ENCODE peak calls at places on chromosomes 7 and 10, in five cellular contexts. B, P, S, R and E are unnamed samples.

GRCh38 chr7:129907122-129907741 is 45.5 kb downstream of the UBE2H start:
- DNase-seq in P (no peak), B (no peak), R (no peak), S (no peak), E (no peak)

GRCh38 chr10:111323567-111323966 is 246.7 kb downstream of the ADRA2A start:
- DNase-seq in B (no peak), R (no peak), S (no peak), P (no peak), E (no peak)

GRCh38 chr10:112956631-112957350 is 6.7 kb downstream of the TCF7L2 start:
- DNase-seq in S (no peak), R (no peak), B (no peak), P (peak; percentile 19), E (no peak)

GRCh38 chr7:95772771-95773581 is 622 bp downstream of the DYNC1I1 start:
- DNase-seq in R (no peak), S (peak; percentile 30), B (no peak), P (peak; percentile 71), E (peak; percentile 20)

GRCh38 chr7:34041716-34042115 is 136.4 kb downstream of the BMPER start:
- DNase-seq in P (no peak), S (no peak), R (no peak), B (no peak), E (no peak)

GRCh38 chr10:112562122-112562521 is 115.1 kb downstream of the VTI1A start:
- DNase-seq in R (no peak), S (no peak), B (no peak), P (no peak), E (no peak)

GRCh38 chr7:66952343-66953043 is 31.5 kb downstream of the TMEM248 start:
- DNase-seq in R (no peak), P (peak; percentile 48), S (no peak), B (no peak), E (no peak)

GRCh38 chr10:91251430-91252056 is 31.1 kb downstream of the PCGF5 start:
- DNase-seq in B (peak; percentile 23), P (peak; percentile 67), S (peak; percentile 44), R (peak; percentile 45), E (peak; percentile 45)

GRCh38 chr7:80858141-80858903 is 60.5 kb downstream of the SEMA3C start:
- DNase-seq in P (no peak), S (no peak), B (no peak), R (no peak), E (no peak)

GRCh38 chr10:49556723-49557122 is 17.8 kb upstream of the ERCC6 start:
- DNase-seq in P (no peak), R (no peak), B (no peak), S (no peak), E (no peak)

GRCh38 chr7:5232485-5232837 is 42.4 kb downstream of the WIPI2 start:
- DNase-seq in S (no peak), R (no peak), B (no peak), P (no peak), E (no peak)

GRCh38 chr10:126538439-126539140 is 131.9 kb downstream of the C10orf90 start:
- DNase-seq in P (no peak), B (no peak), R (no peak), S (no peak), E (no peak)

DNA sequence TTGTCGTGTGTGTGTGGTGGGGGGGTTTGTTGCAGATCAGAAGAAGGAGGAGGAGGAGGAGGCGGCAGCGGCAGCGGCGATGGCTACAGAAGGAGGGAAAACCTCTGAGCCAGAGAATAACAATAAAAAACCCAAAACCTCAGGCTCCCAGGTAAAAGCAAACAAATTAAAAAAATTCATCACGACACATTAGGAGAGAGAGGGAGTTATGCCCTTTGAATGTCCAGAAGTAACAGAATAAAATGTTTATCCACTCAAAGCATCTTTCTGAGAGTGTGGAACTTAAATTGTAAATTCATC is 709 bp downstream of the SP4 start:
- DNase-seq in S (no peak), B (no peak), P (no peak), R (no peak), E (no peak)
- H3K4me1 ChIP-seq in S (peaks cover 4% of the 10 kb centered on the region), B (peaks cover 13% of the 10 kb centered on the region), P (peaks cover 57% of the 10 kb centered on the region), R (peaks cover 17% of the 10 kb centered on the region), E (no peaks in the 10 kb centered on the region)

DNA sequence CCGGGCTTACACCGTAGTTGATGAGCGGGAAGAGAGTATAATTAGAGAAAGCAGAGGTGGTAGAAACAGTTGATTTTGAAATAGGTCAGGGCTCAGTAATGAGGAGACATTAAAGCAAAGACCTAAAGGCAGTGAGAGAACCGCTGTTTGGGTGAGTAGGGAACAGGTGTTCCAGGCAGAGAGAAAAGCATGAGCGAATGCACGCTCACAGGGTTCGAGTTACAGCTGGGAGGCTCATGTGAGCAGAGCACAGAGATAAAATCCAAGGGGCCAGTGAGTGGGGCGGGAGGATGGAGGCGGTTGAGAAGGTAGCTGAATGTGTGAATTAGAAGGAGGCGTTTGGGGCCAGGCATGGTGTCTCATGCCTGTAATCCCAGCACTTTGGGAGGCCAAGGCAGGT is 39.9 kb downstream of the APBB1IP start:
- DNase-seq in R (no peak), P (no peak), S (no peak), B (no peak), E (no peak)
- H3K4me1 ChIP-seq in R (peaks cover 13% of the 10 kb centered on the region), P (peaks cover 16% of the 10 kb centered on the region), S (no peaks in the 10 kb centered on the region), B (peaks cover 4% of the 10 kb centered on the region), E (no peaks in the 10 kb centered on the region)

GRCh38 chr10:22604314-22605091 is 109.9 kb downstream of the PIP4K2A start:
- DNase-seq in S (no peak), P (no peak), R (no peak), B (no peak), E (no peak)

GRCh38 chr10:22607261-22607660 is 107.1 kb downstream of the PIP4K2A start:
- DNase-seq in R (peak; percentile 46), S (no peak), P (no peak), B (no peak), E (no peak)

GRCh38 chr10:22606164-22606614 is 108.2 kb downstream of the PIP4K2A start:
- DNase-seq in S (no peak), P (no peak), R (peak; percentile 76), B (no peak), E (no peak)

GRCh38 chr10:22603581-22603980 is 110.8 kb downstream of the PIP4K2A start:
- DNase-seq in P (no peak), B (no peak), R (no peak), S (no peak), E (no peak)

DNA sequence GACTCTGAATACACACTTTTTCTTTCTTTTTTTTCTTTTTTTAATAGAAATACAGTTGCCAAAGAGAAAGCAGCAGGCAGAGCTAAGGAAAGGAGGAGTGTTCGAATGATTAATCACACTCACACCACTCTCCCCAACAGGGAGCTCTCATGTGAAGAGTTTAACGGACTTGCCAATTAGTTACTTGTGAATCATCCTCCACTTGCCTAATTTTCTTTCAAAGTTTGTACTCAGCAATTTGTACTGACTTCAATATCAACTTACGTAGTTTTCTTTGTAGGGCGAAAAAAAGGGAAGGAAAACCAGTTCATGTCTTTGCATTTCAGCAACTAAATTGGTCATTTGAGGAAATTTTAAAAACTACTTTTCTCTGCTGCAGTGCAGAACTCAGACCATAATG is 109.2 kb downstream of the PIP4K2A start:
- DNase-seq in B (no peak), R (no peak), P (no peak), S (no peak), E (peak; percentile 39)
- H3K4me1 ChIP-seq in B (peaks cover 11% of the 10 kb centered on the region), R (peaks cover 38% of the 10 kb centered on the region), P (no peaks in the 10 kb centered on the region), S (peaks cover 15% of the 10 kb centered on the region), E (no peaks in the 10 kb centered on the region)

GRCh38 chr10:79103078-79103477 is 34.3 kb downstream of the ZMIZ1 start:
- DNase-seq in B (no peak), S (no peak), P (no peak), R (no peak), E (no peak)
- H3K4me1 ChIP-seq in B (peaks cover 61% of the 10 kb centered on the region), S (peaks cover 46% of the 10 kb centered on the region), P (peaks cover 75% of the 10 kb centered on the region), R (peaks cover 67% of the 10 kb centered on the region), E (peaks cover 74% of the 10 kb centered on the region)

GRCh38 chr7:23356168-23356567 is 57.0 kb downstream of the MALSU1 start:
- DNase-seq in B (no peak), S (no peak), R (no peak), P (no peak), E (no peak)

GRCh38 chr7:23353172-23353571 is 54.0 kb downstream of the MALSU1 start:
- DNase-seq in R (no peak), B (no peak), P (no peak), S (peak; percentile 20), E (no peak)

GRCh38 chr7:23358152-23358674 is 59.1 kb downstream of the MALSU1 start:
- DNase-seq in R (no peak), B (no peak), S (no peak), P (no peak), E (no peak)

GRCh38 chr7:23356726-23357125 is 57.6 kb downstream of the MALSU1 start:
- DNase-seq in S (no peak), B (no peak), R (no peak), P (no peak), E (no peak)

GRCh38 chr7:23357190-23358093 is 58.3 kb downstream of the MALSU1 start:
- DNase-seq in B (no peak), S (no peak), R (no peak), P (no peak), E (no peak)
- H3K4me1 ChIP-seq in B (no peaks in the 10 kb centered on the region), S (peaks cover 11% of the 10 kb centered on the region), R (peaks cover 7% of the 10 kb centered on the region), P (no peaks in the 10 kb centered on the region), E (no peaks in the 10 kb centered on the region)

DNA sequence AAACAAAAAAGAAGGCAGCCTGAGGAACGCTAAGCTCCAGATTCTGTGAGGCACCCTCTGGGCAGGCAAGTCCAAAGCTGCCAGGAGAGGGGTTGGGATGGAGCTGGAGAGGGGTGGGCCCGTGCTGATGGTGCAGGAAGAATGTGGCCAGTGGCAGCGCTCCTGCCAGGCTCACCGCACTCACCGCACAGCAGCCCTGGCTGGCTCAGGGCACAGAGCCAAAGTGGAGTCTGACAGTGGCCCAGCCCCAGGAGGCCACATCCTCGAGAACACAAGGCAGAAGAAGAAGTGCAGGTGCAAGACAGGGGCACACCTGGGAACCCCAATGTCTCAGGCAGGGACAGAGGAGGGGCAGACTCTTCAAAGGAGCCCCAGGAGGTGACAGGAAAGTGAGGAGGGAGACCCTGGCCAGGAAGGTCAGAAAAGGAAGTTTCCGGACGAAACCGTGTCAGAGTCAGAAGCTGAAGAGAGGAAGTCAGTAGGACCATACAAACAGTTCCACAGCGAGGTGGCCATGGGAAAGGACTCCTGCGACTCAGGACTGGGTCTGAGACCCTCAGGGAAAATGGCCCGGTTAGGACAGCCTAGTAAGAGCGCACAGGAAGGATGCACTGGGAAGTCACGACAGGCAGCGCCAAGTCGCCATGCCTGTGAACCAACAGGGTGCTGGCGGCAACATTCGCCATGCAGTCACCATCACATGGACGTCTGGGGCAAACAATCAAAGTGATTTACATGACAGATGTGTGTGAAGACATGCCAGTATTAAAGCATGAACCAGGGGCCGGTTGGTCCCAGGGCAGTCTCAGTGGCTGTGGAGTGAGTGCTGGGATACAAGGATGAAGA is 54.4 kb downstream of the COBL start:
- DNase-seq in B (no peak), R (peak; percentile 54), P (no peak), S (no peak), E (no peak)
- H3K4me1 ChIP-seq in B (no peaks in the 10 kb centered on the region), R (peaks cover 6% of the 10 kb centered on the region), P (no peaks in the 10 kb centered on the region), S (no peaks in the 10 kb centered on the region), E (no peaks in the 10 kb centered on the region)

GRCh38 chr10:124688366-124688765 is 55.8 kb downstream of the FAM53B start:
- DNase-seq in B (no peak), R (no peak), S (no peak), P (no peak), E (no peak)
- H3K4me1 ChIP-seq in B (peaks cover 59% of the 10 kb centered on the region), R (peaks cover 48% of the 10 kb centered on the region), S (no peaks in the 10 kb centered on the region), P (peaks cover 7% of the 10 kb centered on the region), E (no peaks in the 10 kb centered on the region)